ENCODE peak calls at places on chromosomes 2 and 18, in four cellular contexts. X is GM12878, Q is upper lobe of left lung, C is HepG2. P is an unnamed sample.

GRCh38 chr2:64063454-64063853 is 44.2 kb upstream of the VPS54 start:
- ATAC-seq in X (peak; percentile 25), Q (no peak), C (peak; percentile 21), P (no peak)

GRCh38 chr2:239181074-239181581 is 219.7 kb downstream of the HDAC4 start:
- ATAC-seq in X (no peak), Q (no peak), C (no peak), P (peak; percentile 39)

GRCh38 chr2:119941388-119941787 is 71.5 kb upstream of the EPB41L5 start:
- ATAC-seq in X (no peak), Q (no peak), C (no peak), P (no peak)

GRCh38 chr2:205767617-205768016 is 85.3 kb downstream of the NRP2 start:
- ATAC-seq in X (no peak), Q (peak; percentile 3), C (no peak), P (no peak)

GRCh38 chr2:128217671-128218070 is 101.0 kb downstream of the HS6ST1 start:
- ATAC-seq in X (no peak), Q (no peak), C (no peak), P (no peak)

GRCh38 chr2:182366625-182367024 is 60.2 kb downstream of the PDE1A start:
- ATAC-seq in X (no peak), Q (no peak), C (no peak), P (peak; percentile 92)

GRCh38 chr2:114274957-114275356 is 167.5 kb upstream of the DPP10 start:
- ATAC-seq in X (no peak), Q (no peak), C (no peak), P (no peak)

GRCh38 chr18:12041561-12041960 is 52.1 kb upstream of the ANKRD62 start:
- ATAC-seq in X (no peak), Q (no peak), C (no peak), P (no peak)

GRCh38 chr2:158573739-158574138 is 117.0 kb downstream of the PKP4 start:
- ATAC-seq in X (no peak), Q (no peak), C (peak; percentile 83), P (no peak)

GRCh38 chr2:39511786-39512433 is 74.8 kb upstream of the MAP4K3 start:
- ATAC-seq in X (no peak), Q (no peak), C (no peak), P (no peak)

GRCh38 chr2:33412920-33413319 is 63.5 kb upstream of the RASGRP3 start:
- ATAC-seq in X (no peak), Q (no peak), C (peak; percentile 54), P (no peak)

GRCh38 chr2:33406622-33407021 is 69.8 kb upstream of the RASGRP3 start:
- ATAC-seq in X (no peak), Q (no peak), C (no peak), P (no peak)

GRCh38 chr2:33409417-33409955 is 67.0 kb upstream of the RASGRP3 start:
- ATAC-seq in X (no peak), Q (no peak), C (no peak), P (no peak)

GRCh38 chr2:33408109-33408508 is 68.3 kb upstream of the RASGRP3 start:
- ATAC-seq in X (no peak), Q (no peak), C (no peak), P (no peak)

DNA sequence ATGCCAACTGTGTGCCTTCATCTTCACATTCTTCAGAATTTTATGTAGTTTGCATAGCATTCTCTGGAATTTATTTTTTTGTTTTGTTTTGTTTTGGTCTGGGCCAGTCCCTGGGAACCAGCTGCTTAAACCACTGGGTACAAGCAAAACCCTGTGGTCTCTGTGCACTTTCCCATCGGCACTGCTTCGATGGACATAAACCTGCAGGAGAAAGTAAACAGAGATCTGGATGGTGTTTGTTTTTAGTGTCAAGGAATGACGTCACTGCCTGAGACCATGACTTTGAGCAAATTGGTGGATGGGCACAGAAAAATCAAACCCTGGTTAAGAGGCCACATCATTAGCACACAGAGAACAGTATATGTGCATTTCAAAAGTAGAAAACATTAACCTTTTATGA is 64.7 kb upstream of the RASGRP3 start:
- ATAC-seq in X (no peak), Q (no peak), C (no peak), P (no peak)
- TF ChIP-seq EP300 in X (no peak), Q (no peak), C (no peak), P (no peak)

GRCh38 chr2:233852056-233852455 is 2.3 kb downstream of the HJURP start:
- ATAC-seq in X (no peak), Q (no peak), C (no peak), P (no peak)
- TF ChIP-seq POLR2AphosphoS5 in X (no peak), Q (no peak), C (no peak), P (no peak)

DNA sequence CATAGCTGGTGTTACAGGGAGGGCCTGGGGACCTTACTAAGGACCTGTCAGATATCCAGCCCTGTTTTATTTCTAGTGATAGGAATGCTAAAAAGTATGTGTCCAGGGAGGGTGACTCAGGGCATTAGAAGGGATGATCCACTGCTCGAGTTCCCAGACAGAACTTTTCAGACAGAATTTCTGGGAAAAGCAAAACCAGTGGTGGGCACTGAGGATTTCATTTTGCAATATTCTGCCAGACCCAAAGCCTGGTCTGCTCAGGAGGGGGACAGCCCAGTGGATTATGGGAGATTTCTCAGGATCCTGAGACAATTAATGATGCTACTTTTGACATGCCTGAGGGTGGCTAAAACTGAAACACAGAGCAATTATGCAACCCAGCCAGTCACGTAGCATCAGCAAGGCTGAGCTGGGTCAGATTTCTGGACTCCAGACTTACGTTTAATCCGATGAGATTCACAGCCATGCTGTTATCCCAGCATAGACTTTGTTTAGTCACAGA is 4.7 kb upstream of the KCNE4 start:
- ATAC-seq in X (no peak), Q (no peak), C (no peak), P (peak; percentile 74)
- TF ChIP-seq EP300 in X (no peak), Q (no peak), C (no peak), P (no peak)

GRCh38 chr2:101241158-101241557 is 11.5 kb upstream of the CNOT11 start:
- ATAC-seq in X (no peak), Q (no peak), C (no peak), P (no peak)

GRCh38 chr2:101234169-101234938 is 18.3 kb upstream of the CNOT11 start:
- ATAC-seq in X (no peak), Q (no peak), C (peak; percentile 20), P (no peak)

GRCh38 chr2:101238930-101239759 is 13.5 kb upstream of the CNOT11 start:
- ATAC-seq in X (no peak), Q (no peak), C (peak; percentile 99), P (no peak)
- TF ChIP-seq POLR2AphosphoS5 in X (no peak), Q (no peak), C (peak; percentile 87), P (no peak)

DNA sequence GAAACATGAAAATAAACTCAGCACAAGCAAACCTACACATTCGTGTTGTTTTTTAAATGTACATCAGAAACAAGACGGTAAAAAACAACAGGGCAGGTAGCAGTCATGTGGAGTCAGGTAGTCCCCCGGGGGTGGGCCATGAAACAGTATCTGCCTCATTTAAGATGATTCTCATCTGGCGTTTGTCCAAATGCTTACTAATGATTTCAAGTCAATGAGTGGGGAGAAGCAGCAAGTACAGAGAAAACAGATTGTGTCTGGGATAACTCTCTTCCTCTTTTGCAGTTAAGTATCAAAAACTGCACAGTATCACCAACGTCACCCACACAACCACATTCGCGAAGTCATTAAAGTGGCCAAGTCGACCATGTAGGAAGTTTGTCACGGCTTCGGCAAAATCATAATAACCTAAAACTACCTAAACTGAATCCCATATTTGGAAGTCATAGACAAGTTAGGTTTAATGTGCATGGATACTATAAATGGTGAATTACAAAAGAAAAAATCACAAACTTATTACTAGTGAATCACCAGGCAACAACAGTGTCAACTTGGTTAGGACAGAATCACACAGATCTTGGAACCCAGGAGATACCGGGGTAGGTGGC is 1.2 kb downstream of the LAPTM4A start:
- ATAC-seq in X (peak; percentile 61), Q (no peak), C (no peak), P (no peak)
- TF ChIP-seq EP300 in X (peak; percentile 86), Q (no peak), C (no peak), P (no peak)

GRCh38 chr2:196160966-196161365 is 10.4 kb downstream of the STK17B start:
- ATAC-seq in X (no peak), Q (no peak), C (no peak), P (no peak)

GRCh38 chr2:196159223-196159892 is 12.0 kb downstream of the STK17B start:
- ATAC-seq in X (peak; percentile 1), Q (no peak), C (no peak), P (no peak)

GRCh38 chr2:196163285-196163684 is 8.1 kb downstream of the STK17B start:
- ATAC-seq in X (peak; percentile 0), Q (no peak), C (no peak), P (no peak)

GRCh38 chr2:196162586-196163180 is 8.7 kb downstream of the STK17B start:
- ATAC-seq in X (peak; percentile 38), Q (no peak), C (no peak), P (no peak)

DNA sequence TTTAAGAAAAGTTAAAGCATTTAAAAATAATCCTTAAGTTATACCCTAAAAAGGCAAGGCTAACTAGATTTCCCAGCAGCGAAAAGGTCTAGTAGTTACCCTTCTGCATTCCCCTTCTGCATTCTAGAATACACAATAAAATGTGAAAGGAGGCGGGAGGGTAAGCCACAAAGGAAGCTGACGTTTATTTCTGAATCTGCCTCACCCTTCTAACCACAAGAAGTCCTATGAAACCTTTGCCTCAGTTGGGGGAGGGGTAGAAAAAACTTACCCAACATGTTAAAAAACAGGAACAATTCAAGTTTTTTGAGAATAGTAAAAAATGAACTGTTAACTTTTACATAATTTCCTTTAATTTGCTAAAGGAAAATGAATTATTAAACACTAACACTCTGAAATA is 11.3 kb downstream of the STK17B start:
- ATAC-seq in X (peak; percentile 64), Q (peak; percentile 85), C (no peak), P (peak; percentile 41)
- TF ChIP-seq POLR2AphosphoS5 in X (no peak), Q (peak; percentile 28), C (no peak), P (no peak)

DNA sequence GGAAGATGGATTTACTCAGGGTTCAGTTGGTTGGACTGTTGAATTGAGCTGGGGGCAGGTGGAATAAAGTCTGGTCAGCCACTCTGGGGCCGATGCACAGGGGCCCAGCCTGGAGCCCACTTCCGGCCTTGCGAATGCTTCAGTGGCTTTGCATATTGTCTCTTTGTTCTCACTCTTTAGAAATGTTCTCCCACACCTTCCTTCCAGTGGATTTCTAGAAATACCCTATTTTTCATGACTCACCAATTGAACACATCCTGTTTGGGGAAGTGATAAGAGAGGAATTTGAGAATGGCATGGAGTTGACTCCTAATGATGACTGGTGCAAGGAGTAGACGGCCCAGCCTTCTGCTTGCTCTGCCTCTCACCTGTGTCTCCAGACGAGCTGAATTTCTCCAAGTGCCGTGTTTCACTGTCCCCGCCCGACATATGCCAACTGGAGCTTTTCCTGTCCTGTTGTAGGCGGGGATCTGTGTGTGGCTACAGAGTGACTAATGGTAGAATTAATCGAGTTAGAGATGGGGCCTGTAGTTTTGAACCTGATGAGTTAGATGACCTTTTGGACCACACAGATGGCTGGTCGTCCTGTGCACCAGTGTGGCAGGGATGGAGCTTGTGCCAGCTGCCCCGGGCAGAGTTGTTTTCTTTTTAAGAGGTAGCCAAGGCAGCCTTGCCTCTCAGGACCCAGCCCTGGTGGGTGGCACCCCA is 28.2 kb downstream of the ASAP2 start:
- ATAC-seq in X (peak; percentile 53), Q (peak; percentile 72), C (peak; percentile 65), P (peak; percentile 50)
- TF ChIP-seq EP300 in X (no peak), Q (no peak), C (no peak), P (no peak)

P was measured in gastroesophageal sphincter.